ENCODE peak calls at places on chromosomes 7 and 10, in seven cellular contexts. One of them, this sample, is unnamed.

GRCh38 chr10:125823663-125824251 is 411 bp downstream of the BCCIP start:
- DNase-seq in GM13977: no peak
- DNase-seq in heart left ventricle: no peak
- DNase-seq in astrocyte of the spinal cord: no peak
- DNase-seq in psoas muscle: no peak
- DNase-seq in OCI-LY7: peak
- DNase-seq in osteocyte: no peak
- DNase-seq in this sample: no peak

GRCh38 chr7:117682681-117683385 is 190.4 kb downstream of the CTTNBP2 start:
- DNase-seq in GM13977: no peak
- DNase-seq in heart left ventricle: no peak
- DNase-seq in astrocyte of the spinal cord: peak
- DNase-seq in psoas muscle: no peak
- DNase-seq in OCI-LY7: no peak
- DNase-seq in osteocyte: no peak
- DNase-seq in this sample: no peak

GRCh38 chr7:157460721-157461120 is 123.9 kb downstream of the DNAJB6 start:
- DNase-seq in GM13977: no peak
- DNase-seq in heart left ventricle: no peak
- DNase-seq in astrocyte of the spinal cord: no peak
- DNase-seq in psoas muscle: no peak
- DNase-seq in OCI-LY7: no peak
- DNase-seq in osteocyte: no peak
- DNase-seq in this sample: no peak

GRCh38 chr10:73886085-73886529 is 11.8 kb upstream of the CAMK2G start:
- DNase-seq in GM13977: peak
- DNase-seq in heart left ventricle: peak
- DNase-seq in astrocyte of the spinal cord: peak
- DNase-seq in psoas muscle: peak
- DNase-seq in OCI-LY7: peak
- DNase-seq in osteocyte: peak
- DNase-seq in this sample: no peak

GRCh38 chr7:112510032-112510742 is 29.4 kb downstream of the LSMEM1 start:
- DNase-seq in GM13977: peak
- DNase-seq in heart left ventricle: no peak
- DNase-seq in astrocyte of the spinal cord: peak
- DNase-seq in psoas muscle: no peak
- DNase-seq in OCI-LY7: no peak
- DNase-seq in osteocyte: no peak
- DNase-seq in this sample: no peak

GRCh38 chr7:138745189-138745588 is 44.0 kb upstream of the SVOPL start:
- DNase-seq in GM13977: no peak
- DNase-seq in heart left ventricle: no peak
- DNase-seq in astrocyte of the spinal cord: no peak
- DNase-seq in psoas muscle: no peak
- DNase-seq in OCI-LY7: no peak
- DNase-seq in osteocyte: no peak
- DNase-seq in this sample: no peak

GRCh38 chr10:112687647-112688046 is 240.6 kb downstream of the VTI1A start:
- DNase-seq in GM13977: no peak
- DNase-seq in heart left ventricle: no peak
- DNase-seq in astrocyte of the spinal cord: peak
- DNase-seq in psoas muscle: no peak
- DNase-seq in OCI-LY7: no peak
- DNase-seq in osteocyte: no peak
- DNase-seq in this sample: no peak

GRCh38 chr7:2523461-2523905 is 3.9 kb downstream of the LFNG start:
- DNase-seq in GM13977: no peak
- DNase-seq in heart left ventricle: no peak
- DNase-seq in astrocyte of the spinal cord: no peak
- DNase-seq in psoas muscle: no peak
- DNase-seq in OCI-LY7: no peak
- DNase-seq in osteocyte: no peak
- DNase-seq in this sample: no peak

GRCh38 chr10:70191906-70192305 is 21.6 kb upstream of the SAR1A start:
- DNase-seq in GM13977: no peak
- DNase-seq in heart left ventricle: no peak
- DNase-seq in astrocyte of the spinal cord: peak
- DNase-seq in psoas muscle: no peak
- DNase-seq in OCI-LY7: no peak
- DNase-seq in osteocyte: no peak
- DNase-seq in this sample: no peak

GRCh38 chr7:84614821-84615506 is 420.4 kb upstream of the SEMA3A start:
- DNase-seq in GM13977: no peak
- DNase-seq in heart left ventricle: no peak
- DNase-seq in astrocyte of the spinal cord: no peak
- DNase-seq in psoas muscle: no peak
- DNase-seq in OCI-LY7: no peak
- DNase-seq in osteocyte: no peak
- DNase-seq in this sample: no peak

GRCh38 chr7:51428226-51428887 is 111.7 kb upstream of the COBL start:
- DNase-seq in GM13977: no peak
- DNase-seq in heart left ventricle: no peak
- DNase-seq in astrocyte of the spinal cord: no peak
- DNase-seq in psoas muscle: no peak
- DNase-seq in OCI-LY7: no peak
- DNase-seq in osteocyte: no peak
- DNase-seq in this sample: no peak
- TF ChIP-seq CTCF in GM13977: peak
- TF ChIP-seq CTCF in heart left ventricle: no peak
- TF ChIP-seq CTCF in astrocyte of the spinal cord: peak
- TF ChIP-seq CTCF in psoas muscle: no peak
- TF ChIP-seq CTCF in OCI-LY7: no peak
- TF ChIP-seq CTCF in osteocyte: no peak
- TF ChIP-seq CTCF in this sample: peak

DNA sequence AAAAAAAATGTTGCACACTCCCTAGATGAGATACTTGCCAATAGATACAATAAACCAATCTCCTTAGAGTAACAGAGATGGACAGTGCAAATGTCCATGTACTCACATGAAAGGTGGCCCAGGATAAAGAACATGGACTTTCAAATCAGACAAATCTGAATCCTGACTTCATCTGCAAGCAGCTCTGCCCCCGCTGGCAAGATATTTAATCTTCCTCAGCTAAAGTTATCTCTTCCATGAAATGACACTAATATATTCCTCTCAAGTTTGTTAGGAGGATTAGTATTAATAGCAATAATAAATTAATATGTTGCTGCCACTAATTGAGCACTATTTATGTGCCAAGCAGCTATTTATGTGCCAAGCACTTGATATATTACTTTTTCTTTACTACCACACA is 148.6 kb upstream of the YAE1 start:
- DNase-seq in GM13977: no peak
- DNase-seq in heart left ventricle: no peak
- DNase-seq in astrocyte of the spinal cord: no peak
- DNase-seq in psoas muscle: no peak
- DNase-seq in OCI-LY7: no peak
- DNase-seq in osteocyte: no peak
- DNase-seq in this sample: no peak
- TF ChIP-seq CTCF in GM13977: no peak
- TF ChIP-seq CTCF in heart left ventricle: no peak
- TF ChIP-seq CTCF in astrocyte of the spinal cord: no peak
- TF ChIP-seq CTCF in psoas muscle: no peak
- TF ChIP-seq CTCF in OCI-LY7: no peak
- TF ChIP-seq CTCF in osteocyte: peak
- TF ChIP-seq CTCF in this sample: peak

DNA sequence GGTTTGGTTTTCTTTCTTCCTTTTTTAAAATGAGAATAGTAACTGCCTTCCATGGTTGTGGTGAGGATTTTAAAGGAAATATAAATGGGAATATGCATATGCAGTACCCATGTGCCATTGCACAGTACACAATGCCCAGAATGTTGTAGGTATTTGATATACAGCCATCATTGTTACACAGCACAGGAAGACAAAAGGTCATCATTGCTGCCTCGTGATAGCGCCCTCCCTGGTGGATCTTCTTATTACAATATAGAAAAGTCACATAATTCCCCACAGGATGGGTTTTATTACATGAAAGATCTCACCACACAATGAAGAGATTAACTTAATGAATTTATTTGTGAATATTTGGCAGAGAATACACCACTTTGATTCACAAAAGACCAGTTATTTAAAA is 76.5 kb downstream of the PPP1R17 start:
- DNase-seq in GM13977: no peak
- DNase-seq in heart left ventricle: no peak
- DNase-seq in astrocyte of the spinal cord: no peak
- DNase-seq in psoas muscle: no peak
- DNase-seq in OCI-LY7: no peak
- DNase-seq in osteocyte: no peak
- DNase-seq in this sample: no peak
- TF ChIP-seq CTCF in GM13977: peak
- TF ChIP-seq CTCF in heart left ventricle: peak
- TF ChIP-seq CTCF in astrocyte of the spinal cord: peak
- TF ChIP-seq CTCF in psoas muscle: no peak
- TF ChIP-seq CTCF in OCI-LY7: peak
- TF ChIP-seq CTCF in osteocyte: peak
- TF ChIP-seq CTCF in this sample: peak

DNA sequence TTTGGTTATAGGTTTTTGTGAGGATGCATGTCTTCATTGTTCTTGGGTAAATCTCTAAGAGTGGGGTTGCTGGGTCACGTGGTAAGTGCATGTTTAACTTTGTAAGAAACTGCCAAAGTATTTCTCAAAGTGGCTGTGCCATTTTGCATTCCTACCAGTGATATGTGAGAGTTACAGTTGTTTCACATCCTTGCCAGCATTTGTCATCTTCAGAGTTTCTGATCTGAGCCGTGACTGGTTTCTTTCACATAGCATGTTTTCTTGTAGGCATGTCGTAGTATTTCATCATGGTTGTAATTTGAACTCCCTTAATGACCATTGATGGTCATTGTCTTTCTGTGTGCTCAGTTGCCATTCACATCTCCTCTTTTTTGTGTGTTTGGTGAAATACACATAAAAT is 286.0 kb downstream of the RNLS start:
- DNase-seq in GM13977: no peak
- DNase-seq in heart left ventricle: no peak
- DNase-seq in astrocyte of the spinal cord: no peak
- DNase-seq in psoas muscle: no peak
- DNase-seq in OCI-LY7: no peak
- DNase-seq in osteocyte: no peak
- DNase-seq in this sample: no peak
- TF ChIP-seq CTCF in GM13977: no peak
- TF ChIP-seq CTCF in heart left ventricle: no peak
- TF ChIP-seq CTCF in astrocyte of the spinal cord: no peak
- TF ChIP-seq CTCF in psoas muscle: no peak
- TF ChIP-seq CTCF in OCI-LY7: no peak
- TF ChIP-seq CTCF in osteocyte: no peak
- TF ChIP-seq CTCF in this sample: no peak

This sample was measured in type B pancreatic cell.